ENCODE peak calls at places on chromosomes 2 and 18, in four cellular contexts. N is IMR-90, Q is mesendoderm, O is H1. M is an unnamed sample.

GRCh38 chr2:112645396-112646101 is at the start of gene SLC20A1:
- DNase-seq in N (peak; percentile 88), Q (peak; percentile 98), O (peak; percentile 90), M (peak; percentile 97)

GRCh38 chr2:32963941-32964340 is 17.2 kb downstream of the LTBP1 start:
- DNase-seq in Q (no peak), N (peak; percentile 83), O (no peak), M (no peak)

GRCh38 chr2:56474412-56475158 is 290.8 kb downstream of the CCDC85A start:
- DNase-seq in N (no peak), O (no peak), Q (no peak), M (no peak)

GRCh38 chr18:62631173-62631572 is 84.2 kb upstream of the PHLPP1 start:
- DNase-seq in O (no peak), Q (no peak), N (no peak), M (no peak)

GRCh38 chr2:98374958-98375570 is 28.8 kb downstream of the CNGA3 start:
- DNase-seq in Q (no peak), O (no peak), N (no peak), M (no peak)

GRCh38 chr2:51158236-51158635 is 126.3 kb upstream of the NRXN1 start:
- DNase-seq in Q (no peak), O (no peak), N (no peak), M (no peak)

GRCh38 chr18:63540131-63540530 is 2.0 kb upstream of the SERPINB12 start:
- DNase-seq in Q (peak; percentile 55), N (peak; percentile 46), O (no peak), M (no peak)

GRCh38 chr2:98911376-98912154 is 24.5 kb downstream of the CRACDL start:
- DNase-seq in N (peak; percentile 10), Q (no peak), O (no peak), M (no peak)

GRCh38 chr18:24488824-24489493 is 28.5 kb downstream of the HRH4 start:
- DNase-seq in N (peak; percentile 41), Q (peak; percentile 45), O (no peak), M (no peak)

GRCh38 chr2:183063083-183063482 is 15.5 kb upstream of the DUSP19 start:
- DNase-seq in O (no peak), N (peak; percentile 85), Q (peak; percentile 23), M (no peak)

GRCh38 chr2:180979086-180979934 is 1.1 kb upstream of the UBE2E3 start:
- DNase-seq in Q (peak; percentile 64), O (no peak), N (peak; percentile 76), M (no peak)

GRCh38 chr18:27005589-27005988 is 140.1 kb upstream of the AQP4 start:
- DNase-seq in Q (peak; percentile 69), N (no peak), O (no peak), M (no peak)

GRCh38 chr18:9437049-9437448 is 38.3 kb upstream of the RALBP1 start:
- DNase-seq in N (peak; percentile 66), O (no peak), Q (no peak), M (no peak)

GRCh38 chr2:25065768-25066167 is 23.9 kb downstream of the EFR3B start:
- DNase-seq in Q (no peak), O (no peak), N (no peak), M (no peak)

GRCh38 chr2:47373747-47374146 is 29.2 kb upstream of the MSH2 start:
- DNase-seq in O (no peak), N (no peak), Q (peak; percentile 71), M (no peak)

GRCh38 chr2:88599527-88599926 is 27.7 kb downstream of the EIF2AK3 start:
- DNase-seq in N (no peak), Q (no peak), O (no peak), M (no peak)

GRCh38 chr18:77897606-77898005 is 648.0 kb downstream of the GALR1 start:
- DNase-seq in N (no peak), Q (peak; percentile 56), O (no peak), M (no peak)

GRCh38 chr2:101151141-101151858 is at the start of gene TBC1D8:
- DNase-seq in N (peak; percentile 68), Q (peak; percentile 90), O (no peak), M (peak; percentile 90)

GRCh38 chr2:71226391-71226964 is 425 bp downstream of the PAIP2B start:
- DNase-seq in N (no peak), O (no peak), Q (peak; percentile 35), M (peak; percentile 43)

GRCh38 chr2:34012728-34013302 is 413.7 kb upstream of the FAM98A start:
- DNase-seq in N (peak; percentile 23), O (peak; percentile 53), Q (peak; percentile 95), M (peak; percentile 83)

GRCh38 chr2:237888389-237888788 is 29.0 kb downstream of the RAMP1 start:
- DNase-seq in Q (no peak), N (peak; percentile 85), O (no peak), M (no peak)

GRCh38 chr2:37982147-37982582 is 57.1 kb downstream of the RMDN2 start:
- DNase-seq in O (no peak), N (peak; percentile 58), Q (peak; percentile 73), M (peak; percentile 62)

GRCh38 chr18:10230072-10230471 is 224.4 kb upstream of the APCDD1 start:
- DNase-seq in Q (peak; percentile 85), N (peak; percentile 83), O (peak; percentile 21), M (peak; percentile 63)

GRCh38 chr2:186381573-186381972 is 104.5 kb upstream of the ZC3H15 start:
- DNase-seq in O (no peak), Q (no peak), N (no peak), M (no peak)

GRCh38 chr2:38440655-38441054 is 63.6 kb upstream of the ATL2 start:
- DNase-seq in O (no peak), N (no peak), Q (peak; percentile 91), M (no peak)

GRCh38 chr2:209922116-209922515 is 80.3 kb upstream of the RPE start:
- DNase-seq in N (no peak), Q (no peak), O (no peak), M (no peak)

GRCh38 chr18:78742346-78742745 is 237.3 kb upstream of the SALL3 start:
- DNase-seq in N (no peak), Q (no peak), O (no peak), M (peak; percentile 20)

GRCh38 chr2:173288561-173288960 is 66.1 kb upstream of the CDCA7 start:
- DNase-seq in Q (no peak), O (no peak), N (peak; percentile 77), M (no peak)

GRCh38 chr18:60232541-60232940 is 140.0 kb downstream of the MC4R start:
- DNase-seq in O (no peak), N (peak; percentile 73), Q (peak; percentile 74), M (no peak)

GRCh38 chr2:60553992-60554648 is 666 bp upstream of the BCL11A start:
- DNase-seq in O (no peak), N (no peak), Q (peak; percentile 87), M (peak; percentile 61)

GRCh38 chr18:50573679-50574078 is 13.8 kb downstream of the MAPK4 start:
- DNase-seq in O (no peak), Q (no peak), N (no peak), M (no peak)

GRCh38 chr2:119267604-119268003 is 44.0 kb downstream of the STEAP3 start:
- DNase-seq in O (no peak), N (no peak), Q (peak; percentile 46), M (peak; percentile 18)

GRCh38 chr2:164992818-164993217 is 37.5 kb upstream of the SLC38A11 start:
- DNase-seq in Q (peak; percentile 80), N (peak; percentile 89), O (no peak), M (no peak)

GRCh38 chr2:178718283-178718682 is 88.9 kb downstream of the TTN start:
- DNase-seq in Q (no peak), N (no peak), O (no peak), M (no peak)

GRCh38 chr2:873651-874580 is 76.7 kb upstream of the SNTG2 start:
- DNase-seq in Q (no peak), N (no peak), O (no peak), M (peak; percentile 28)
- H2BK15ac ChIP-seq in Q (no peak overlapping the region), N (no peak overlapping the region), O (peak overlapping the region; percentile 46), M (no peak overlapping the region)

GRCh38 chr18:3066391-3067079 is 53.6 kb upstream of the LPIN2 start:
- DNase-seq in N (no peak), O (no peak), Q (peak; percentile 58), M (no peak)
- H4K5ac ChIP-seq in N (no peak overlapping the region), O (no peak overlapping the region), Q (no peak overlapping the region), M (no peak overlapping the region)

GRCh38 chr2:127415593-127416485 is 2.4 kb upstream of the PROC start:
- DNase-seq in O (no peak), N (no peak), Q (peak; percentile 91), M (peak; percentile 94)

GRCh38 chr2:127413200-127413599 is 5.0 kb upstream of the PROC start:
- DNase-seq in Q (no peak), O (no peak), N (no peak), M (no peak)

GRCh38 chr2:127414855-127415592 is 3.2 kb upstream of the PROC start:
- DNase-seq in Q (no peak), O (no peak), N (no peak), M (no peak)

GRCh38 chr2:127411609-127412370 is 6.4 kb upstream of the PROC start:
- DNase-seq in N (no peak), Q (no peak), O (no peak), M (no peak)

DNA sequence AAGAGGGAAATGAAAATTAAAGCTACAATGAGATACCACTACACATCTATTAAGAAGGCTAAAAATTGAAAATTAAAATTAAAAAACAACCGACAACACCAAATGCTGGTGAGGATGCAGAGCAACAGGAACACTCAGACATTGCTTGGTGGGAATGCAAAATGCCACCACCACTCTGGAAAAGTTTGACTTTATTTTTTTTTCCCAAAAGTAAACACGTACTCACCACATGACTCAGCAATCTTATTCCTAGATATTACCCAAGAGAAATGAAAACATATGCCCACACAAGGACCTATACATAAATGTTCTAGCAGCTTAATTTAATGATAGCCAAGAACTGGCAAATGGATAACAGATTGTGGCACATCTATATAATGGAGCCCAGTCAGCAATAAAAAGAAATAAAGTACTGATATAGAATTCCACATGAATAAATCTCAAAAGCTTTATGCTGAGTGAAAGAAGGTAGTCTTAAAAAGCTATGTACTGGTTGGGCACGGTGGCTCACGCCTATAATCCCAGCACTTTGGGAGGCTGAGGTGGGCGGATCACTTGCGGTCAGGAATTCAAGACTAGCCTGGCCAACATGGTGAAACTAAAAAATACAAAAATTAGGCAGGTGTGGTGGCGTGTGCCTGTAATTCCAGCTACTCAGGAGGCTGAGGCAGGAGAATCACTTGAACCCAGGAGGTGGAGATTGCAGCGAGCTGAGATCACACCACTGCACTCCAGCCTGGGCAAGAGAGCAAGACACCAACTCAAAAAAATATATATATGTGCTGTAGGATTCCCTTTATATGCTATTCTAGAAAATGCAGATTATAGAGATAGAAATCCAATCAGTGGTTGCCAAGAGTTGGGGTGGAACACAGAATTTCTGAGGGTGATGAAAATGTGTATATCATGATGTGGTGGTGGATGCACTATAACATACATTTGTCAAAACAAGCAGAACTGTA is 4.2 kb upstream of the PROC start:
- DNase-seq in N (peak; percentile 78), O (no peak), Q (no peak), M (no peak)
- H3K27ac ChIP-seq in N (peak overlapping the region; percentile 41), O (no peak overlapping the region), Q (no peak overlapping the region), M (no peak overlapping the region)

DNA sequence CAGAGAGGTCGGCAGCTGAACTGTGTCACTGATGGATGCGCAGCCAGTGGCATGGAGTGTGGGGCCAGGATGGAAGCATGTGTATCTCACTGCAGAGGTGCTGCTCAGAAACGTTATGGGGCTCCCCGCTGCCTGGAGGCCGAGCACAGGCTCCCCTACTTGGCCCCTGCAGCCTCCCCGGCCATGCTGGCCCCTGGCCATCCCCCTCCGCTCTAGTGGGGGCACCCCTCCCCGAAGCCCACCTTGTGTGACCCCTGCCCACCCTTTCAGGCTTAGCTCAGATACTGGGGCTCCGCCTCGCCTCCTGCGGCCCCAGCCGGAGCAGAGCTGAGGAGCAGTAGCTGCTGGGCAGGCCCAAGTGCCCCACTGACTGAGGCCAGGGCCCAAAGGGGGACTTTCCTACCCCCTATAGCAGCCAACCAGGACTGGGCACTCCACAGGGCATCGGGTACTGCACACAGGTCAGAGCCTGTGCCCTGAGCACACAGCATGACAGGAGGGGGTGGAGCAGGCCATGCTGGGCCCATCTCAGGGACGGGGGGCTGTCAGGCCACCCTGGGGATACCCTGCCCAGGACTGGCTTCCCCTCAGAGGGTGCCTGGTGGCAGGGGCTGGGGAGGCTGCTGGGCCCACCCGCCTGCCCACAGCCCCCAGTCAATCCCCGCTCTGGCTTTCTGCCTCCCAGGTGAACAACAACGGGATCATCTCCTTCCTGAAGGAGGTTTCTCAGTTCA is 31.3 kb downstream of the SNED1 start:
- DNase-seq in Q (no peak), N (no peak), O (no peak), M (no peak)
- H2BK15ac ChIP-seq in Q (no peak overlapping the region), N (no peak overlapping the region), O (no peak overlapping the region), M (no peak overlapping the region)